ENCODE peak calls at places on chromosomes 1 and 21, in six cellular contexts. One of them, this sample, is unnamed. For H3K9me3 and H3K4me1, the result is how much of the 10 kb centered on the place peaks cover.

GRCh38 chr1:240611228-240611618 is 732 bp downstream of the GREM2 start:
- DNase-seq in astrocyte: no peak
- DNase-seq in PC-3: no peak
- DNase-seq in hepatocyte: no peak
- DNase-seq in GM23248: no peak
- DNase-seq in trophoblast cell: no peak
- DNase-seq in this sample: no peak

GRCh38 chr1:45018599-45019230 is 6.7 kb downstream of the UROD start:
- DNase-seq in astrocyte: peak
- DNase-seq in PC-3: peak
- DNase-seq in hepatocyte: peak
- DNase-seq in GM23248: peak
- DNase-seq in trophoblast cell: peak
- DNase-seq in this sample: peak

GRCh38 chr1:237482777-237483176 is 407.9 kb downstream of the ZP4 start:
- DNase-seq in astrocyte: no peak
- DNase-seq in PC-3: no peak
- DNase-seq in hepatocyte: no peak
- DNase-seq in GM23248: no peak
- DNase-seq in trophoblast cell: no peak
- DNase-seq in this sample: no peak

GRCh38 chr21:25639922-25640670 is 1.0 kb downstream of the JAM2 start:
- DNase-seq in astrocyte: no peak
- DNase-seq in PC-3: no peak
- DNase-seq in hepatocyte: peak
- DNase-seq in GM23248: peak
- DNase-seq in trophoblast cell: no peak
- DNase-seq in this sample: no peak

GRCh38 chr1:211948377-211948776 is 87.0 kb downstream of the INTS7 start:
- DNase-seq in astrocyte: no peak
- DNase-seq in PC-3: no peak
- DNase-seq in hepatocyte: no peak
- DNase-seq in GM23248: no peak
- DNase-seq in trophoblast cell: no peak
- DNase-seq in this sample: no peak

GRCh38 chr1:229229721-229230135 is 41.2 kb upstream of the RAB4A start:
- DNase-seq in astrocyte: no peak
- DNase-seq in PC-3: no peak
- DNase-seq in hepatocyte: peak
- DNase-seq in GM23248: peak
- DNase-seq in trophoblast cell: no peak
- DNase-seq in this sample: no peak

GRCh38 chr1:8043621-8044020 is 17.5 kb upstream of the ERRFI1 start:
- DNase-seq in astrocyte: no peak
- DNase-seq in PC-3: no peak
- DNase-seq in hepatocyte: no peak
- DNase-seq in GM23248: no peak
- DNase-seq in trophoblast cell: no peak
- DNase-seq in this sample: no peak

GRCh38 chr1:234970731-234971476 is 157.7 kb downstream of the TOMM20 start:
- DNase-seq in astrocyte: peak
- DNase-seq in PC-3: peak
- DNase-seq in hepatocyte: peak
- DNase-seq in GM23248: peak
- DNase-seq in trophoblast cell: peak
- DNase-seq in this sample: no peak

GRCh38 chr1:192807968-192808587 is 761 bp upstream of the RGS2 start:
- DNase-seq in astrocyte: peak
- DNase-seq in PC-3: peak
- DNase-seq in hepatocyte: peak
- DNase-seq in GM23248: peak
- DNase-seq in trophoblast cell: no peak
- DNase-seq in this sample: no peak

GRCh38 chr1:26044971-26045711 is 777 bp downstream of the SLC30A2 start:
- DNase-seq in astrocyte: no peak
- DNase-seq in PC-3: no peak
- DNase-seq in hepatocyte: peak
- DNase-seq in GM23248: no peak
- DNase-seq in trophoblast cell: no peak
- DNase-seq in this sample: no peak

GRCh38 chr1:115493834-115494233 is 147.9 kb upstream of the VANGL1 start:
- DNase-seq in astrocyte: no peak
- DNase-seq in PC-3: no peak
- DNase-seq in hepatocyte: no peak
- DNase-seq in GM23248: no peak
- DNase-seq in trophoblast cell: no peak
- DNase-seq in this sample: no peak

GRCh38 chr21:42320791-42321190 is 5.6 kb upstream of the TFF3 start:
- DNase-seq in astrocyte: no peak
- DNase-seq in PC-3: no peak
- DNase-seq in hepatocyte: no peak
- DNase-seq in GM23248: no peak
- DNase-seq in trophoblast cell: no peak
- DNase-seq in this sample: no peak

GRCh38 chr1:170560681-170561285 is 28.8 kb downstream of the GORAB start:
- DNase-seq in astrocyte: no peak
- DNase-seq in PC-3: no peak
- DNase-seq in hepatocyte: no peak
- DNase-seq in GM23248: peak
- DNase-seq in trophoblast cell: no peak
- DNase-seq in this sample: peak

GRCh38 chr1:39981957-39982356 is 27.0 kb downstream of the MFSD2A start:
- DNase-seq in astrocyte: peak
- DNase-seq in PC-3: peak
- DNase-seq in hepatocyte: peak
- DNase-seq in GM23248: peak
- DNase-seq in trophoblast cell: peak
- DNase-seq in this sample: no peak

GRCh38 chr1:225700889-225701465 is 48.1 kb upstream of the ENAH start:
- DNase-seq in astrocyte: peak
- DNase-seq in PC-3: no peak
- DNase-seq in hepatocyte: no peak
- DNase-seq in GM23248: peak
- DNase-seq in trophoblast cell: no peak
- DNase-seq in this sample: no peak

GRCh38 chr1:167935252-167936067 is 1.0 kb upstream of the DCAF6 start:
- DNase-seq in astrocyte: peak
- DNase-seq in PC-3: peak
- DNase-seq in hepatocyte: peak
- DNase-seq in GM23248: peak
- DNase-seq in trophoblast cell: peak
- DNase-seq in this sample: no peak

GRCh38 chr1:8926707-8927694 is 18.7 kb upstream of the CA6 start:
- DNase-seq in astrocyte: no peak
- DNase-seq in PC-3: no peak
- DNase-seq in hepatocyte: no peak
- DNase-seq in GM23248: no peak
- DNase-seq in trophoblast cell: no peak
- DNase-seq in this sample: no peak

GRCh38 chr1:32817815-32818786 is 648 bp downstream of the S100PBP start:
- DNase-seq in astrocyte: peak
- DNase-seq in PC-3: peak
- DNase-seq in hepatocyte: peak
- DNase-seq in GM23248: peak
- DNase-seq in trophoblast cell: peak
- DNase-seq in this sample: no peak

GRCh38 chr21:42527489-42528158 is 14.0 kb downstream of the SLC37A1 start:
- DNase-seq in astrocyte: no peak
- DNase-seq in PC-3: no peak
- DNase-seq in hepatocyte: no peak
- DNase-seq in GM23248: no peak
- DNase-seq in trophoblast cell: no peak
- DNase-seq in this sample: no peak

GRCh38 chr1:234000557-234001081 is 96.1 kb downstream of the SLC35F3 start:
- DNase-seq in astrocyte: no peak
- DNase-seq in PC-3: no peak
- DNase-seq in hepatocyte: no peak
- DNase-seq in GM23248: no peak
- DNase-seq in trophoblast cell: no peak
- DNase-seq in this sample: no peak

GRCh38 chr1:240099329-240099728 is 7.6 kb downstream of the FMN2 start:
- DNase-seq in astrocyte: no peak
- DNase-seq in PC-3: no peak
- DNase-seq in hepatocyte: no peak
- DNase-seq in GM23248: peak
- DNase-seq in trophoblast cell: no peak
- DNase-seq in this sample: no peak

GRCh38 chr1:183002797-183003594 is 20.2 kb upstream of the LAMC1 start:
- DNase-seq in astrocyte: peak
- DNase-seq in PC-3: no peak
- DNase-seq in hepatocyte: no peak
- DNase-seq in GM23248: peak
- DNase-seq in trophoblast cell: no peak
- DNase-seq in this sample: no peak

GRCh38 chr1:65289449-65289848 is 19.9 kb upstream of the DNAJC6 start:
- DNase-seq in astrocyte: no peak
- DNase-seq in PC-3: no peak
- DNase-seq in hepatocyte: no peak
- DNase-seq in GM23248: no peak
- DNase-seq in trophoblast cell: no peak
- DNase-seq in this sample: no peak

GRCh38 chr1:244836598-244836997 is 1.1 kb downstream of the COX20 start:
- DNase-seq in astrocyte: no peak
- DNase-seq in PC-3: no peak
- DNase-seq in hepatocyte: no peak
- DNase-seq in GM23248: peak
- DNase-seq in trophoblast cell: no peak
- DNase-seq in this sample: no peak

GRCh38 chr1:219699870-219700269 is 87.0 kb upstream of the ZC3H11B start:
- DNase-seq in astrocyte: peak
- DNase-seq in PC-3: peak
- DNase-seq in hepatocyte: no peak
- DNase-seq in GM23248: peak
- DNase-seq in trophoblast cell: peak
- DNase-seq in this sample: no peak

GRCh38 chr21:36260030-36260787 is 59.8 kb upstream of the MORC3 start:
- DNase-seq in astrocyte: peak
- DNase-seq in PC-3: peak
- DNase-seq in hepatocyte: peak
- DNase-seq in GM23248: peak
- DNase-seq in trophoblast cell: peak
- DNase-seq in this sample: no peak

GRCh38 chr1:9671377-9672140 is 20.0 kb downstream of the PIK3CD start:
- DNase-seq in astrocyte: peak
- DNase-seq in PC-3: peak
- DNase-seq in hepatocyte: no peak
- DNase-seq in GM23248: peak
- DNase-seq in trophoblast cell: no peak
- DNase-seq in this sample: no peak

GRCh38 chr1:35298464-35298863 is 30.0 kb downstream of the ZMYM4 start:
- DNase-seq in astrocyte: peak
- DNase-seq in PC-3: peak
- DNase-seq in hepatocyte: peak
- DNase-seq in GM23248: peak
- DNase-seq in trophoblast cell: no peak
- DNase-seq in this sample: no peak

GRCh38 chr1:117327008-117327407 is 40.2 kb upstream of the MAN1A2 start:
- DNase-seq in astrocyte: no peak
- DNase-seq in PC-3: no peak
- DNase-seq in hepatocyte: no peak
- DNase-seq in GM23248: no peak
- DNase-seq in trophoblast cell: no peak
- DNase-seq in this sample: no peak

GRCh38 chr1:115670476-115671175 is 28.9 kb downstream of the VANGL1 start:
- DNase-seq in astrocyte: peak
- DNase-seq in PC-3: peak
- DNase-seq in hepatocyte: no peak
- DNase-seq in GM23248: no peak
- DNase-seq in trophoblast cell: no peak
- DNase-seq in this sample: no peak

GRCh38 chr1:222331765-222332164 is 216.1 kb downstream of the HHIPL2 start:
- DNase-seq in astrocyte: peak
- DNase-seq in PC-3: no peak
- DNase-seq in hepatocyte: no peak
- DNase-seq in GM23248: peak
- DNase-seq in trophoblast cell: no peak
- DNase-seq in this sample: no peak

GRCh38 chr1:43671626-43672330 is 21.8 kb downstream of the KDM4A start:
- DNase-seq in astrocyte: peak
- DNase-seq in PC-3: no peak
- DNase-seq in hepatocyte: no peak
- DNase-seq in GM23248: peak
- DNase-seq in trophoblast cell: no peak
- DNase-seq in this sample: no peak

GRCh38 chr1:118304722-118305344 is 119.8 kb upstream of the SPAG17 start:
- DNase-seq in astrocyte: peak
- DNase-seq in PC-3: peak
- DNase-seq in hepatocyte: no peak
- DNase-seq in GM23248: peak
- DNase-seq in trophoblast cell: no peak
- DNase-seq in this sample: no peak

GRCh38 chr1:48878191-48878940 is 101.7 kb upstream of the BEND5 start:
- DNase-seq in astrocyte: peak
- DNase-seq in PC-3: peak
- DNase-seq in hepatocyte: peak
- DNase-seq in GM23248: peak
- DNase-seq in trophoblast cell: no peak
- DNase-seq in this sample: peak

GRCh38 chr1:203764105-203765028 is 616 bp upstream of the LAX1 start:
- DNase-seq in astrocyte: no peak
- DNase-seq in PC-3: no peak
- DNase-seq in hepatocyte: no peak
- DNase-seq in GM23248: no peak
- DNase-seq in trophoblast cell: no peak
- DNase-seq in this sample: no peak

GRCh38 chr1:2972011-2972878 is 49.0 kb upstream of the ACTRT2 start:
- DNase-seq in astrocyte: no peak
- DNase-seq in PC-3: no peak
- DNase-seq in hepatocyte: no peak
- DNase-seq in GM23248: no peak
- DNase-seq in trophoblast cell: no peak
- DNase-seq in this sample: no peak
- H3K9me3 ChIP-seq in astrocyte: under half
- H3K9me3 ChIP-seq in PC-3: under half
- H3K9me3 ChIP-seq in hepatocyte: under half
- H3K9me3 ChIP-seq in GM23248: under half
- H3K9me3 ChIP-seq in trophoblast cell: half or more
- H3K9me3 ChIP-seq in this sample: under half

GRCh38 chr21:46285206-46285661 is at the start of gene MCM3AP:
- DNase-seq in astrocyte: no peak
- DNase-seq in PC-3: no peak
- DNase-seq in hepatocyte: no peak
- DNase-seq in GM23248: no peak
- DNase-seq in trophoblast cell: no peak
- DNase-seq in this sample: no peak
- H2AFZ ChIP-seq in astrocyte: peak
- H2AFZ ChIP-seq in PC-3: peak
- H2AFZ ChIP-seq in hepatocyte: peak
- H2AFZ ChIP-seq in GM23248: peak
- H2AFZ ChIP-seq in trophoblast cell: peak
- H2AFZ ChIP-seq in this sample: peak

GRCh38 chr1:51870603-51871350 is 7.8 kb downstream of the NRDC start:
- DNase-seq in astrocyte: no peak
- DNase-seq in PC-3: no peak
- DNase-seq in hepatocyte: no peak
- DNase-seq in GM23248: no peak
- DNase-seq in trophoblast cell: no peak
- DNase-seq in this sample: no peak
- H3K4me1 ChIP-seq in astrocyte: under half
- H3K4me1 ChIP-seq in PC-3: under half
- H3K4me1 ChIP-seq in hepatocyte: under half
- H3K4me1 ChIP-seq in GM23248: under half
- H3K4me1 ChIP-seq in trophoblast cell: under half
- H3K4me1 ChIP-seq in this sample: under half

GRCh38 chr21:44494418-44494817 is 39.1 kb downstream of the LRRC3 start:
- DNase-seq in astrocyte: no peak
- DNase-seq in PC-3: no peak
- DNase-seq in hepatocyte: no peak
- DNase-seq in GM23248: no peak
- DNase-seq in trophoblast cell: no peak
- DNase-seq in this sample: no peak
- H3K9me3 ChIP-seq in astrocyte: under half
- H3K9me3 ChIP-seq in PC-3: under half
- H3K9me3 ChIP-seq in hepatocyte: under half
- H3K9me3 ChIP-seq in GM23248: under half
- H3K9me3 ChIP-seq in trophoblast cell: under half
- H3K9me3 ChIP-seq in this sample: under half